ENCODE peak calls at places on chromosomes 11 and 22, in eight cellular contexts. U, K, V, G, S, A, I and Q are unnamed samples.

GRCh38 chr11:121950160-121950559 is 165.9 kb downstream of the BLID start:
- DNase-seq in U (no peak), K (no peak), V (no peak), G (no peak), S (no peak), A (no peak), I (no peak), Q (no peak)

GRCh38 chr11:64096835-64097234 is 61.1 kb downstream of the FLRT1 start:
- DNase-seq in U (no peak), K (peak; percentile 75), V (no peak), G (no peak), S (no peak), A (no peak), I (no peak), Q (no peak)

GRCh38 chr11:115678942-115679341 is 174.7 kb upstream of the CADM1 start:
- DNase-seq in U (no peak), K (no peak), V (no peak), G (peak; percentile 73), S (no peak), A (peak; percentile 62), I (no peak), Q (no peak)

GRCh38 chr11:75474878-75475766 is 42.1 kb upstream of the KLHL35 start:
- DNase-seq in U (peak; percentile 58), K (peak; percentile 69), V (peak; percentile 88), G (no peak), S (peak; percentile 43), A (no peak), I (peak; percentile 62), Q (peak; percentile 56)

GRCh38 chr11:12204506-12204905 is 94.1 kb downstream of the MICAL2 start:
- DNase-seq in U (no peak), K (no peak), V (peak; percentile 55), G (no peak), S (no peak), A (no peak), I (no peak), Q (no peak)

GRCh38 chr22:20130739-20131592 is 638 bp upstream of the ZDHHC8 start:
- DNase-seq in U (peak; percentile 67), K (peak; percentile 92), V (peak; percentile 81), G (peak; percentile 76), S (peak; percentile 77), A (peak; percentile 83), I (peak; percentile 83), Q (no peak)

GRCh38 chr11:12529041-12529440 is 145.2 kb upstream of the TEAD1 start:
- DNase-seq in U (no peak), K (no peak), V (no peak), G (no peak), S (no peak), A (no peak), I (no peak), Q (no peak)

GRCh38 chr11:9765320-9766101 is 101.6 kb downstream of the SWAP70 start:
- DNase-seq in U (no peak), K (no peak), V (no peak), G (no peak), S (no peak), A (no peak), I (peak; percentile 76), Q (peak; percentile 85)

GRCh38 chr11:77124488-77124887 is 3.6 kb upstream of the MYO7A start:
- DNase-seq in U (no peak), K (no peak), V (no peak), G (no peak), S (no peak), A (no peak), I (no peak), Q (no peak)